ENCODE peak calls at places on chromosomes 12 and 14, in four cellular contexts. F, X, Y and S are unnamed samples.

GRCh38 chr12:125882141-125882540 is 816.9 kb downstream of the AACS start:
- DNase-seq in F (no peak), X (no peak), Y (no peak), S (no peak)

GRCh38 chr12:49944718-49945117 is 5.8 kb upstream of the AQP2 start:
- DNase-seq in F (no peak), X (no peak), Y (no peak), S (no peak)

GRCh38 chr12:537772-538171 is 78.0 kb downstream of the B4GALNT3 start:
- DNase-seq in F (no peak), X (no peak), Y (no peak), S (no peak)

GRCh38 chr12:64889434-64890216 is 65.2 kb downstream of the TBC1D30 start:
- DNase-seq in F (no peak), X (peak; percentile 27), Y (no peak), S (no peak)

GRCh38 chr12:15580431-15580830 is 208.8 kb downstream of the EPS8 start:
- DNase-seq in F (no peak), X (no peak), Y (no peak), S (no peak)

GRCh38 chr12:68121143-68121542 is 38.4 kb downstream of the IFNG start:
- DNase-seq in F (no peak), X (no peak), Y (no peak), S (no peak)

GRCh38 chr12:92624236-92624635 is 78.6 kb upstream of the PLEKHG7 start:
- DNase-seq in F (peak; percentile 17), X (no peak), Y (no peak), S (no peak)

GRCh38 chr12:64837427-64837826 is 13.0 kb downstream of the TBC1D30 start:
- DNase-seq in F (no peak), X (no peak), Y (no peak), S (no peak)

GRCh38 chr14:69715725-69716482 is 51.0 kb upstream of the SRSF5 start:
- DNase-seq in F (no peak), X (no peak), Y (no peak), S (no peak)

GRCh38 chr12:72271401-72271740 is 799 bp upstream of the TRHDE start:
- DNase-seq in F (no peak), X (no peak), Y (no peak), S (peak; percentile 63)

GRCh38 chr12:117038023-117038680 is 61.1 kb downstream of the TESC start:
- DNase-seq in F (no peak), X (no peak), Y (no peak), S (no peak)

GRCh38 chr12:116150001-116150400 is 127.5 kb downstream of the MED13L start:
- DNase-seq in F (no peak), X (no peak), Y (no peak), S (no peak)

GRCh38 chr14:65238456-65238855 is 136.1 kb upstream of the MAX start:
- DNase-seq in F (no peak), X (peak; percentile 85), Y (no peak), S (no peak)

GRCh38 chr12:119696943-119697342 is 29.0 kb downstream of the PRKAB1 start:
- DNase-seq in F (no peak), X (no peak), Y (no peak), S (no peak)

GRCh38 chr12:2959194-2959507 is at the start of gene TEAD4:
- DNase-seq in F (peak; percentile 90), X (peak; percentile 82), Y (peak; percentile 76), S (peak; percentile 91)

GRCh38 chr14:64634558-64634957 is 69.7 kb upstream of the PLEKHG3 start:
- DNase-seq in F (no peak), X (no peak), Y (no peak), S (no peak)

GRCh38 chr14:77243853-77244252 is 27.2 kb downstream of the NGB start:
- DNase-seq in F (no peak), X (no peak), Y (no peak), S (no peak)

GRCh38 chr14:64926398-64926995 is 12.2 kb downstream of the CHURC1 start:
- DNase-seq in F (no peak), X (no peak), Y (no peak), S (no peak)

GRCh38 chr14:21913759-21914158 is 240.1 kb upstream of the OR4E1 start:
- DNase-seq in F (peak; percentile 48), X (peak; percentile 90), Y (peak; percentile 78), S (peak; percentile 76)

GRCh38 chr12:119334459-119335170 is at the start of gene CCDC60:
- DNase-seq in F (no peak), X (no peak), Y (peak; percentile 80), S (peak; percentile 94)

GRCh38 chr14:89096946-89097345 is 272.5 kb downstream of the TTC8 start:
- DNase-seq in F (no peak), X (no peak), Y (no peak), S (no peak)

GRCh38 chr12:91432079-91432478 is 249.5 kb upstream of the DCN start:
- DNase-seq in F (no peak), X (no peak), Y (no peak), S (no peak)

GRCh38 chr14:100578552-100578951 is 8.7 kb downstream of the BEGAIN start:
- DNase-seq in F (no peak), X (no peak), Y (no peak), S (peak; percentile 1)

GRCh38 chr14:102590667-102591099 is 1.8 kb upstream of the RCOR1 start:
- DNase-seq in F (peak; percentile 72), X (peak; percentile 84), Y (peak; percentile 74), S (peak; percentile 73)

GRCh38 chr12:40015360-40015759 is 90.5 kb downstream of the SLC2A13 start:
- DNase-seq in F (peak; percentile 15), X (no peak), Y (no peak), S (no peak)

GRCh38 chr14:44897844-44898151 is 63.9 kb downstream of the KLHL28 start:
- DNase-seq in F (no peak), X (no peak), Y (peak; percentile 69), S (no peak)

GRCh38 chr14:101175731-101176534 is 272.4 kb upstream of the RTL1 start:
- DNase-seq in F (no peak), X (no peak), Y (no peak), S (no peak)

GRCh38 chr12:101720118-101720517 is 19.1 kb downstream of the SYCP3 start:
- DNase-seq in F (no peak), X (no peak), Y (no peak), S (no peak)

GRCh38 chr12:57606821-57607220 is 2.2 kb downstream of the DTX3 start:
- DNase-seq in F (no peak), X (no peak), Y (no peak), S (no peak)

GRCh38 chr14:31880935-31881334 is 196.2 kb upstream of the ARHGAP5 start:
- DNase-seq in F (peak; percentile 8), X (peak; percentile 64), Y (no peak), S (no peak)

GRCh38 chr14:91575469-91576208 is 65.5 kb upstream of the PPP4R3A start:
- DNase-seq in F (no peak), X (no peak), Y (no peak), S (no peak)

GRCh38 chr12:1252758-1253157 is 261.7 kb downstream of the ERC1 start:
- DNase-seq in F (no peak), X (no peak), Y (no peak), S (no peak)

GRCh38 chr12:127516467-127516866 is 750.5 kb upstream of the TMEM132C start:
- DNase-seq in F (no peak), X (no peak), Y (no peak), S (no peak)

GRCh38 chr12:56158926-56159461 is 835 bp downstream of the MYL6 start:
- DNase-seq in F (peak; percentile 50), X (peak; percentile 70), Y (peak; percentile 73), S (peak; percentile 72)

DNA sequence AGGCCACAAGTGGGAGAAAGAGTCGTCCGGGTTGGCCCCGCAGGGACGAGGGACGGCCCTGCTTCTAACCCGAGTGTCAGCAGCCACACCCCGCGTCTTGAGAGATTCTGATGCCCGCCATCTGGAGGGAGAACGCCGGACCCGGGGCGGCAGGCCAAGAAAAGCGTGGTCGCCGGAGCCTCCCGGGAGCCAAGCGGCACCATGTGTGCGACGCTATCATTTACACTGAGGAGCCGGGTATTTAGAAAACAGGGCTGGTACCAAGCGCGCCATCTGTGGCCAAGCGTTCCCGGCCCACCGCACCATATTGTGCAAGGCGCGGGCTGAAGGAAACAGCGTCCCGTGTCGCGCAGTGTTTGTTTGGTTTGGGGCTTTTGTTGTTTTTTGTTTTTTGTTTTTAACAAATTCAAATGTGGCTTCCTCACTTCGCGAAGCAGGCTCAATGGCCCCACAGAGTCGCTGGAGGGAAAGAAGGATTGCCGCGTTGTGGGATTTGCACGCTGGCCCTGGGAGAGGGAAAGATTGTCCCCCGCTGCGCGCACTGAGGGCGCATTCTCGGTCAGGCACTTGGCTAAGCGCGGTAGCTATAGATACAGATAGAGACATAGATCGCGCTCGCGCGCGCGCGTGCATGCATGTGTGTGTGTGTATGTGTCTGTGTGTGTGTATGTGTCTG is 153.8 kb downstream of the BCL11B start:
- DNase-seq in F (no peak), X (no peak), Y (no peak), S (peak; percentile 63)
- TF ChIP-seq NR3C1 in F (no peak), X (no peak), Y (no peak), S (no peak)

DNA sequence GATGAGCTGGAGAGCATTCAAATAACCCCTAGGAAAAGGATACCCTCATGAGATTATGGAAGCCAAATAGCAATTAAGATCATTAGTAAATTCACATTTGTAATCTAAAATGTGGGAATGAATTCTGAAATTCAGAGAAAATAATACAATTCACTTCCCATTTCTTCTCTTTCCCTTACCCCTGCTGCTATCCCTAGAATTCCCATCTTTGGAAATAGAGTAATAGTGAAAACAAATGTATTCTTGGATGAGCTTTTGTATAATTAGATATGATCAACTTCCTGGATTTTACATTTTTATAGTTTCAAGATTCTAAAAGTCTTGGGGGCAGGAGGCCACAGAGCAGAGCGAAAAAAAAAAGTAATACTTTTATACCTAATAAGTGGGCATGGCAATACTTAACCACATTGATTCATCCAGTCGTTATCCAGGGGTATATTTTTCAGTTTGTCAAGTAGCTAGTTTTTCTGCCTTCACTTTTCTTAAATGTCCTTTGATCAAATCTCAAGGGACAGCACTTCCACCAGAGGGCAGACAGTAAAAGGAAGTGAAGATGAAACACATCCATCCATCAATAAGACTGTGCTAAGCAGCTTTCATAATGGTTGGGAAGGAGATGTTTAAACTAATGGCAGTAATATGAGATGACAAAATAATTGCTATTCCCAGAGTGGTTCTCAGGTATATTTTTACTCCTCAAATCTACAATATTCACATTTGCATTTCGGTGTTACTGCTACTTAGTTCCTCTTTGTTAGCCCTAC is 401.3 kb downstream of the DIO2 start:
- DNase-seq in F (peak; percentile 5), X (no peak), Y (no peak), S (no peak)
- TF ChIP-seq NR3C1 in F (no peak), X (no peak), Y (no peak), S (no peak)

DNA sequence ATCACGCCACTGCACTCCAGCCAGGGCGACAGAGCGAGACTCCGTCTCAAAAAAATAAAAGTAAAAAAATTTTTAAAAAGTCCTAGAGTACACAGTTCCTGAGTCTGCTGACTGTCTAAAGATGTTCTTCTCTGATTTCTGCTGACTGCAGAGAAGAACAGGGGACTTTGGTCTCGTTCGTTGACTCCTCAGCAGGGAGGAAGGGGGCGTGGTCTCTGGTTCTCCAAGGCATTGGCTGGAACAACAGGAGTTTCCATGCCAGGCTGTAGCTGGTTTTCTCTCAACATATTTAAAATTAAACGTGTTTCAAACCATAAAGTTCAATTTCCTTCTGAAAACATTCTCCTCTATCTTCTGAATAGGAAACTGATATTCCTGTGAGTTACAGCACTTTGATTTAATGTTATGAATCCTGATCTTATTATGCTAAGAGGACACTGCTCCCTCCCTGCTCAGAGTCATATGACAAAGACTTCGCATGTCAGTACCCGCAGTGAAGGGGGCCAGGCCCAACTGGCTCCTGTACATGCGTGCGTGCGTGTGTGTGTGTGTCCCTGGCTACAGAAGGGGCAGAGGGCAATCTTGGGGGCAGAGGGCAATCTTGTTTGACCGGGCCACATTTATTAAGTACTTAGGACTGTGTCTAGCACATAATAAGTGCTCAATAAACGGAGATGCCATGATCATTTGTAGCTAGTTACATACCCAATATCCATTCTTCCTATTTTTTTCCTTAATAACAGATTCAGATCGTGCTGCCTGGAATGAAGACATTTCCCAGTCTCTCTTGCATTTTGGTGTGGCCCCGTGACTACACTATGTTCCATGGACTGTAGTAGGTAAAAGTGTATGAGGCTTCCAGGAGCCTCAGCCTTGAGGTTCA is 16.5 kb upstream of the HNF1A start:
- DNase-seq in F (peak; percentile 46), X (no peak), Y (peak; percentile 50), S (peak; percentile 58)
- TF ChIP-seq NR3C1 in F (no peak), X (no peak), Y (no peak), S (no peak)

GRCh38 chr12:100069795-100070194 is 72.9 kb downstream of the BLTP3B start:
- DNase-seq in F (no peak), X (no peak), Y (no peak), S (no peak)
- TF ChIP-seq NR3C1 in F (no peak), X (no peak), Y (no peak), S (no peak)